ENCODE peak calls at places on chromosomes 6 and 20, in four cellular contexts. L is GM20000, C is fibroblast of the aortic adventitia, E is GM12892. Q is an unnamed sample.

GRCh38 chr6:150535151-150535816 is 64.4 kb upstream of the PLEKHG1 start:
- DNase-seq in E (no peak), L (no peak), C (no peak), Q (no peak)

GRCh38 chr20:57780398-57780797 is 70.6 kb upstream of the PMEPA1 start:
- DNase-seq in L (no peak), C (no peak), E (no peak), Q (no peak)

GRCh38 chr6:6674872-6675271 is 86.4 kb downstream of the LY86 start:
- DNase-seq in C (no peak), E (no peak), L (no peak), Q (no peak)

GRCh38 chr6:16818992-16819626 is 57.8 kb upstream of the ATXN1 start:
- DNase-seq in E (no peak), C (no peak), L (no peak), Q (no peak)

GRCh38 chr20:63846938-63847373 is 14.3 kb upstream of the ABHD16B start:
- DNase-seq in C (no peak), L (no peak), E (no peak), Q (no peak)

GRCh38 chr6:40755749-40756452 is 168.7 kb upstream of the LRFN2 start:
- DNase-seq in E (no peak), L (no peak), C (no peak), Q (no peak)

GRCh38 chr20:10603971-10604864 is 69.6 kb downstream of the JAG1 start:
- DNase-seq in E (no peak), L (no peak), C (peak), Q (peak)

GRCh38 chr6:4346659-4347333 is 211.4 kb upstream of the ECI2 start:
- DNase-seq in C (peak), L (no peak), E (no peak), Q (no peak)

GRCh38 chr20:25077610-25078169 is 4.3 kb downstream of the VSX1 start:
- DNase-seq in L (no peak), C (peak), E (no peak), Q (peak)

GRCh38 chr20:57831992-57832585 is 122.3 kb upstream of the PMEPA1 start:
- DNase-seq in L (no peak), C (no peak), E (no peak), Q (no peak)

GRCh38 chr20:32445539-32446273 is 87.6 kb downstream of the ASXL1 start:
- DNase-seq in C (no peak), L (no peak), E (no peak), Q (no peak)

GRCh38 chr6:143164565-143165105 is 103.9 kb downstream of the AIG1 start:
- DNase-seq in E (no peak), C (no peak), L (no peak), Q (no peak)

GRCh38 chr6:130298258-130298657 is 67.6 kb upstream of the TMEM200A start:
- DNase-seq in L (no peak), E (no peak), C (no peak), Q (no peak)

GRCh38 chr6:147285087-147285855 is 81.1 kb downstream of the STXBP5 start:
- DNase-seq in C (peak), L (peak), E (no peak), Q (peak)

GRCh38 chr20:7031222-7031621 is 263.7 kb downstream of the BMP2 start:
- DNase-seq in E (no peak), C (peak), L (no peak), Q (no peak)

GRCh38 chr6:134082191-134082590 is 29.8 kb upstream of the SLC2A12 start:
- DNase-seq in E (no peak), C (no peak), L (no peak), Q (no peak)

GRCh38 chr20:56949318-56949717 is 317.1 kb downstream of the BMP7 start:
- DNase-seq in L (no peak), C (no peak), E (no peak), Q (no peak)

GRCh38 chr6:163083141-163083540 is 331.4 kb upstream of the QKI start:
- DNase-seq in L (no peak), C (no peak), E (no peak), Q (no peak)

GRCh38 chr6:3522561-3523287 is 65.9 kb upstream of the SLC22A23 start:
- DNase-seq in E (no peak), C (peak), L (no peak), Q (peak)

GRCh38 chr20:5282561-5282960 is 34.2 kb downstream of the PROKR2 start:
- DNase-seq in L (no peak), C (no peak), E (no peak), Q (no peak)

GRCh38 chr20:39910536-39910935 is 778.5 kb downstream of the MAFB start:
- DNase-seq in L (no peak), C (no peak), E (no peak), Q (no peak)

GRCh38 chr6:155325700-155326516 is 11.6 kb upstream of the TFB1M start:
- DNase-seq in L (no peak), C (no peak), E (no peak), Q (no peak)

GRCh38 chr6:137112067-137112355 is 61.4 kb downstream of the IL22RA2 start:
- DNase-seq in L (no peak), C (peak), E (no peak), Q (peak)

GRCh38 chr6:45653117-45653883 is 275.6 kb upstream of the SUPT3H start:
- DNase-seq in C (no peak), L (no peak), E (no peak), Q (no peak)

Q was measured in fibroblast of gingiva.